ENCODE peak calls at places on chromosome 3, in eight cellular contexts. M is A549, T is spleen, A is upper lobe of right lung, D is ascending aorta, N is heart left ventricle, J is GM23248, B is right cardiac atrium. X is an unnamed sample. For H3K4me1 and H3K9me3, the result is how much of the 10 kb centered on the place peaks cover.

GRCh38 chr3:162034368-162034767 is 537.8 kb downstream of the OTOL1 start:
- DNase-seq in M (no peak), T (no peak), A (no peak), D (no peak), N (no peak), J (peak), B (no peak), X (no peak)

GRCh38 chr3:147937341-147937740 is 528.2 kb downstream of the ZIC1 start:
- DNase-seq in M (no peak), T (no peak), A (no peak), D (no peak), N (no peak), J (peak), B (no peak), X (no peak)

GRCh38 chr3:179613807-179614206 is 9.2 kb downstream of the NDUFB5 start:
- DNase-seq in M (no peak), T (no peak), A (no peak), D (no peak), N (no peak), J (peak), B (no peak), X (no peak)

GRCh38 chr3:45164056-45164455 is 17.9 kb upstream of the CDCP1 start:
- DNase-seq in M (no peak), T (peak), A (no peak), D (no peak), N (no peak), J (no peak), B (no peak), X (no peak)

GRCh38 chr3:194322701-194323174 is 28.4 kb downstream of the CPN2 start:
- DNase-seq in M (peak), T (no peak), A (no peak), D (no peak), N (no peak), J (peak), B (no peak), X (no peak)

GRCh38 chr3:196339044-196339443 is 856 bp upstream of the TM4SF19 start:
- DNase-seq in M (no peak), T (no peak), A (no peak), D (no peak), N (no peak), J (no peak), B (no peak), X (no peak)

GRCh38 chr3:118505784-118506183 is 528.9 kb downstream of the IGSF11 start:
- DNase-seq in M (no peak), T (no peak), A (no peak), D (no peak), N (no peak), J (no peak), B (no peak), X (no peak)

GRCh38 chr3:12139111-12139511 is 19.6 kb downstream of the TIMP4 start:
- DNase-seq in M (peak), T (no peak), A (no peak), D (no peak), N (no peak), J (peak), B (peak), X (no peak)

GRCh38 chr3:24490151-24490550 is 4.5 kb downstream of the THRB start:
- DNase-seq in M (no peak), T (no peak), A (no peak), D (peak), N (no peak), J (peak), B (no peak), X (no peak)

GRCh38 chr3:179513867-179514266 is 48.9 kb upstream of the ACTL6A start:
- DNase-seq in M (no peak), T (no peak), A (no peak), D (no peak), N (no peak), J (peak), B (no peak), X (no peak)

GRCh38 chr3:145457825-145458552 is 703.0 kb downstream of the PLOD2 start:
- DNase-seq in M (no peak), T (no peak), A (no peak), D (no peak), N (no peak), J (no peak), B (no peak), X (no peak)

GRCh38 chr3:194937751-194938358 is 252.2 kb downstream of the FAM43A start:
- DNase-seq in M (no peak), T (no peak), A (no peak), D (no peak), N (no peak), J (no peak), B (no peak), X (no peak)

GRCh38 chr3:147412917-147413711 is 3.9 kb downstream of the ZIC1 start:
- DNase-seq in M (no peak), T (no peak), A (no peak), D (no peak), N (no peak), J (no peak), B (no peak), X (no peak)

GRCh38 chr3:147380271-147380995 is 25.9 kb downstream of the ZIC4 start:
- DNase-seq in M (no peak), T (no peak), A (no peak), D (no peak), N (no peak), J (no peak), B (no peak), X (no peak)

GRCh38 chr3:146157325-146158060 is 3.5 kb downstream of the PLOD2 start:
- DNase-seq in M (no peak), T (no peak), A (no peak), D (no peak), N (no peak), J (no peak), B (no peak), X (no peak)

GRCh38 chr3:34152641-34153040 is 354.2 kb downstream of the PDCD6IP start:
- DNase-seq in M (no peak), T (no peak), A (no peak), D (no peak), N (no peak), J (no peak), B (no peak), X (no peak)

GRCh38 chr3:9986230-9986725 is 363 bp downstream of the EMC3 start:
- DNase-seq in M (no peak), T (no peak), A (no peak), D (no peak), N (no peak), J (no peak), B (no peak), X (no peak)

GRCh38 chr3:148243609-148244008 is 454.1 kb upstream of the AGTR1 start:
- DNase-seq in M (no peak), T (no peak), A (no peak), D (no peak), N (no peak), J (no peak), B (no peak), X (no peak)

GRCh38 chr3:172448661-172449467 is 608 bp upstream of the GHSR start:
- DNase-seq in M (no peak), T (no peak), A (no peak), D (no peak), N (no peak), J (no peak), B (no peak), X (no peak)

GRCh38 chr3:186815490-186815889 is 9.2 kb upstream of the RFC4 start:
- DNase-seq in M (peak), T (no peak), A (no peak), D (no peak), N (no peak), J (peak), B (no peak), X (no peak)

GRCh38 chr3:76943058-76943457 is 96.8 kb upstream of the ROBO2 start:
- DNase-seq in M (no peak), T (no peak), A (no peak), D (no peak), N (no peak), J (no peak), B (no peak), X (no peak)

GRCh38 chr3:182375921-182376320 is 417.4 kb upstream of the ATP11B start:
- DNase-seq in M (no peak), T (no peak), A (no peak), D (no peak), N (no peak), J (no peak), B (no peak), X (no peak)

GRCh38 chr3:29283297-29283681 is 2.4 kb downstream of the RBMS3 start:
- DNase-seq in M (no peak), T (no peak), A (no peak), D (no peak), N (no peak), J (peak), B (no peak), X (no peak)

DNA sequence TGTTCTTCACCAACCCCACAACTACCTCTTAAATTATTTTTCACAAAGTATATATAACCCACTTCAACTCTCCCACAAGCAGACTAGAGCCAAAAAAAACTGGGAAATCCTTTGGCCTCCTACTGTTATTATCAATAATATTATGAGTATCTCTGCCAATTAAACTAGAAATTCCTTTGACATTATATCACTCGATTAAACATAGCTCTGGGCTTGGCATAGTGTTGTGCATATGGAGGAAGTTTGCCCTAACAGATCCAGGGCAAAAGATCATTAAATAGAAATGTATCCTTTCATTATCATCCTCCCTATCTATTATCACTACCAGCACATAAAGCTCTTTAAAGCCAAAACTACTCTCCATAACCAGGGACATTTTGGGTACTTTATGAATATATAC is 74.9 kb downstream of the OSBPL10 start:
- DNase-seq in M (no peak), T (no peak), A (no peak), D (no peak), N (no peak), J (no peak), B (no peak), X (no peak)
- H3K4me1 ChIP-seq in M (under half), T (half or more), A (under half), D (under half), N (under half), J (under half), B (under half), X (under half)

GRCh38 chr3:64240959-64241358 is 15.7 kb upstream of the PRICKLE2 start:
- DNase-seq in M (no peak), T (no peak), A (no peak), D (no peak), N (no peak), J (no peak), B (no peak), X (no peak)
- H3K27ac ChIP-seq in M (peak), T (no peak), A (no peak), D (no peak), N (no peak), J (no peak), B (no peak), X (no peak)

DNA sequence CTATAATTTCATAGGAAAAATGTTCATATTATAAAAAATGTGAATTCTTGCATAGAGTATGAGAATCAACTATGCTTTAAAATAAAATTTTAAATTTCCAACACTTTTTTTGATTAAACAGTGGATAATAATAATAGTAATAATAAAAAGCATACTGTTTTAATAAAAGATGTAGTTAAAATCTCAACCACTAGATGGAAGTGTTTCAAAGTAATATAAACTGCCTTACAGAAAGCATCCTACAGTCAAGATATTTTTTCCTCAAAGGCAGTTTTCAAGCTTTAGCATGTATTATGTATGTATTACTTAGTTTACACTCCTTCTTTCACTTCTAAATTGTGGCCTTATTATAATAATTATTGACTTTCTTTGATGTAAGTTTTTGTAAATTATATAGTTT is 217.5 kb downstream of the CHL1 start:
- DNase-seq in M (peak), T (no peak), A (no peak), D (no peak), N (no peak), J (peak), B (no peak), X (no peak)
- H3K9me3 ChIP-seq in M (under half), T (under half), A (under half), D (under half), N (under half), J (under half), B (under half), X (under half)

DNA sequence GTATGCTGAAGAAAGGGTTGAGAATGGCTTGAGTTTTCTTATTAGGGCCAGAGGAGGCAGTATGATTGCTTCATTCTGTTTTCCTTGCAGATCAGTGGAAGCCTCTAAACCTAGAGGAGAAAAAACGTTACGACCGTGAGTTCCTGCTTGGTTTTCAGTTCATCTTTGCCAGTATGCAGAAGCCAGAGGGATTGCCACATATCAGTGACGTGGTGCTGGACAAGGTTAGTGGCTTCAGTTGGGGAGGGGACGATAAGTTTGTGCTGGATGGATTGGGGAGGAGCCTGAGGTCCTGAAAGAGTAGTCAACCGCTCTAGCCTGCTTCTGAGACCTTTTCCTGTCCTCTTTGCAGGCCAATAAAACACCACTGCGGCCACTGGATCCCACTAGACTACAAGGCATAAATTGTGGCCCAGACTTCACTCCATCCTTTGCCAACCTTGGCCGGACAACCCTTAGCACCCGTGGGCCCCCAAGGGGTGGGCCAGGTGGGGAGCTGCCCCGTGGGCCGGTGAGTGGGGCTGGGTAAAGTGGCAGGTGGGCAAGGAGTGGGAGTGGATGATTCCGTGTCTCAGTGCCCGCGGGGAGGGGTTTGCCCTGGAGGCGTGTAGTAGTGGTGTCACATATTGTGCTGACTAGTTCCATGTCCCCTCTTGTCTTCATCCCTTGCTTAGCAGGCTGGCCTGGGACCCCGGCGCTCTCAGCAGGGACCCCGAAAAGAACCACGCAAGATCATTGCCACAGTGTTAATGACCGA is 8.5 kb downstream of the EIF4G1 start:
- DNase-seq in M (no peak), T (no peak), A (no peak), D (peak), N (no peak), J (peak), B (peak), X (peak)
- H3K4me1 ChIP-seq in M (under half), T (under half), A (under half), D (under half), N (under half), J (under half), B (under half), X (under half)

DNA sequence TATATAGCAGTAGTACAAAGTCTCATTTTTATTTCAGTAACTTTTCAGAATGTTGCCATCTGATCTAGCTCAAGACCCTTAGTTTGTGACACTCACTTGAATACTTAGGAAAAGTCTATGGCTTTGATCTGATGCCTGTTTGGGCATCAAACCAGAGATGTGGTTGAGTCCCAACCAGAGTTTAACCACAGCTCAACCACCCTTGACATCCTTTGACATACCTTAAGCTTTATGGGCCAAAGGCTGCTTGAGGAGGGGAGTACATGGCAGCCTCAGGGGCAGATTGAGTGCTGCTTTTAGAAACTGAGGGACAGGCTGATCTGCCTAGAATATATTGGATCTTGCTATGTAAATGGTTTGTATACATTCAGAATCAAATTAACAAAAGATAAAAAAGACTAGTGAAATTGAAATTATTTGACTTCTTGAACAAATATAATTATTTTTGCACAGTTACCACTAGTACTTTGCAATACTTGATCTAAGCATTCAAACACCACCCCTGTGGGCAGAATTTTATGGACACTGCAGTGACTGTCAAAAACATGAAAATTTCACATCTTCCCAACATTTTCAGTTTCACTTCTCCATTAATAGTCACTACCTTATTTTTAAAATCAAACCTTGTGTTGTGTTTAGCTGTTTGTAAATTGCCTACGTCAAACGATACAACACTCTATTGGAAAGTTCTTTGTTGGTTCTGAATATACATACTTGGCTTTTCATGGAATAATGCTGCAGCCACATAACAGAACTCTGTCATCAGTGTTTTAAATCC is 199.8 kb downstream of the UBE2E2 start:
- DNase-seq in M (no peak), T (no peak), A (no peak), D (no peak), N (no peak), J (no peak), B (no peak), X (no peak)
- H3K27ac ChIP-seq in M (no peak), T (no peak), A (no peak), D (no peak), N (no peak), J (no peak), B (no peak), X (no peak)

GRCh38 chr3:138646008-138646407 is 37.4 kb downstream of the FAIM start:
- DNase-seq in M (no peak), T (no peak), A (no peak), D (no peak), N (no peak), J (no peak), B (no peak), X (no peak)

GRCh38 chr3:138646527-138646926 is 38.0 kb downstream of the FAIM start:
- DNase-seq in M (no peak), T (no peak), A (no peak), D (no peak), N (no peak), J (no peak), B (no peak), X (no peak)

GRCh38 chr3:138642226-138642926 is 33.8 kb downstream of the FAIM start:
- DNase-seq in M (no peak), T (no peak), A (no peak), D (no peak), N (no peak), J (no peak), B (no peak), X (no peak)

GRCh38 chr3:138640537-138640936 is 32.0 kb downstream of the FAIM start:
- DNase-seq in M (no peak), T (no peak), A (no peak), D (no peak), N (no peak), J (peak), B (no peak), X (no peak)

GRCh38 chr3:138642927-138643253 is 34.3 kb downstream of the FAIM start:
- DNase-seq in M (no peak), T (no peak), A (no peak), D (no peak), N (no peak), J (no peak), B (no peak), X (no peak)
- H3K9me3 ChIP-seq in M (under half), T (half or more), A (under half), D (half or more), N (half or more), J (under half), B (under half), X (under half)

DNA sequence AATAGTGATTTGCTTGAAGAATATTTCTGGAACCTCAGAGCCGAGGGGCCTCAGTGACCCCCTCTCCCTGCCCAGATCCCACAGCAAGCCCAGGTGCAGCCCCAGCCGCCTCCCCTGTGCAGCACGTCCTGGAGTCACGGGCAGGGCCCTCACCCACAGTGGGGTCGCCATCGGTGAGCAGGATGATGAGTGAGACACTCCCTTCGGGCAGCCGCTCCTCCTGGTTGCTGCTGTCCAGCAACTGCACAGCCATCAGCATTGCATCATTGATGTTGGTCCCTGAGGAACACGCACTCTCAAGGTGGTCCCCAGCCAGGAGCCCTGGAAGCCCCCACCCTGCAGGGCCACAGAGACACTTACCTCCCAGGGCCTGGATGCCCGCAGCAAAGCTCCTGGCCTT is 6.4 kb downstream of the ITIH4 start:
- DNase-seq in M (no peak), T (no peak), A (no peak), D (no peak), N (no peak), J (no peak), B (peak), X (no peak)
- H3K4me1 ChIP-seq in M (under half), T (under half), A (under half), D (under half), N (under half), J (under half), B (under half), X (half or more)

GRCh38 chr3:126713229-126713628 is 9.2 kb downstream of the CHCHD6 start:
- DNase-seq in M (no peak), T (no peak), A (no peak), D (no peak), N (no peak), J (no peak), B (no peak), X (no peak)

GRCh38 chr3:126715432-126715831 is 11.4 kb downstream of the CHCHD6 start:
- DNase-seq in M (no peak), T (no peak), A (no peak), D (no peak), N (no peak), J (no peak), B (no peak), X (no peak)

GRCh38 chr3:126714921-126715320 is 10.9 kb downstream of the CHCHD6 start:
- DNase-seq in M (no peak), T (no peak), A (no peak), D (no peak), N (no peak), J (no peak), B (no peak), X (no peak)

GRCh38 chr3:126714296-126714900 is 10.4 kb downstream of the CHCHD6 start:
- DNase-seq in M (no peak), T (no peak), A (no peak), D (no peak), N (no peak), J (no peak), B (no peak), X (no peak)

GRCh38 chr3:126711361-126711760 is 7.3 kb downstream of the CHCHD6 start:
- DNase-seq in M (no peak), T (no peak), A (no peak), D (no peak), N (no peak), J (peak), B (no peak), X (no peak)
- H3K27ac ChIP-seq in M (no peak), T (no peak), A (no peak), D (no peak), N (no peak), J (peak), B (no peak), X (no peak)

GRCh38 chr3:87468938-87469337 is 192.6 kb upstream of the POU1F1 start:
- DNase-seq in M (peak), T (no peak), A (no peak), D (no peak), N (no peak), J (peak), B (no peak), X (no peak)
- H3K9me3 ChIP-seq in M (under half), T (under half), A (under half), D (under half), N (under half), J (under half), B (under half), X (under half)

GRCh38 chr3:14432996-14433572 is 30.7 kb downstream of the SLC6A6 start:
- DNase-seq in M (no peak), T (peak), A (peak), D (no peak), N (no peak), J (no peak), B (peak), X (no peak)
- H3K4me1 ChIP-seq in M (half or more), T (half or more), A (half or more), D (under half), N (half or more), J (under half), B (under half), X (under half)